ENCODE peak calls at places on chromosomes 1 and 21, in four cellular contexts. One of them, this sample, is unnamed.

GRCh38 chr1:82464362-82464931 is 663.7 kb downstream of the ADGRL2 start:
- DNase-seq in GM12878: no peak
- DNase-seq in HEK293T: peak; percentile 11
- DNase-seq in K562: no peak
- DNase-seq in this sample: no peak

GRCh38 chr1:151443846-151444790 is 15.2 kb downstream of the POGZ start:
- DNase-seq in GM12878: peak; percentile 38
- DNase-seq in HEK293T: peak; percentile 85
- DNase-seq in K562: peak; percentile 73
- DNase-seq in this sample: peak; percentile 69

GRCh38 chr1:61589382-61589765 is 135.6 kb downstream of the TM2D1 start:
- DNase-seq in GM12878: no peak
- DNase-seq in HEK293T: no peak
- DNase-seq in K562: no peak
- DNase-seq in this sample: no peak

GRCh38 chr1:30271401-30272287 is 451.7 kb downstream of the MATN1 start:
- DNase-seq in GM12878: no peak
- DNase-seq in HEK293T: no peak
- DNase-seq in K562: no peak
- DNase-seq in this sample: no peak

GRCh38 chr1:228095161-228095560 is 8.0 kb downstream of the C1orf35 start:
- DNase-seq in GM12878: no peak
- DNase-seq in HEK293T: no peak
- DNase-seq in K562: no peak
- DNase-seq in this sample: no peak

GRCh38 chr1:101284021-101284420 is 47.2 kb downstream of the S1PR1 start:
- DNase-seq in GM12878: no peak
- DNase-seq in HEK293T: no peak
- DNase-seq in K562: peak; percentile 24
- DNase-seq in this sample: no peak

GRCh38 chr21:15953551-15954116 is 223.9 kb downstream of the USP25 start:
- DNase-seq in GM12878: no peak
- DNase-seq in HEK293T: no peak
- DNase-seq in K562: no peak
- DNase-seq in this sample: no peak

GRCh38 chr1:217911908-217912307 is 280.8 kb downstream of the SPATA17 start:
- DNase-seq in GM12878: no peak
- DNase-seq in HEK293T: peak; percentile 25
- DNase-seq in K562: peak; percentile 4
- DNase-seq in this sample: no peak

GRCh38 chr21:39738566-39738965 is 6.4 kb upstream of the IGSF5 start:
- DNase-seq in GM12878: no peak
- DNase-seq in HEK293T: no peak
- DNase-seq in K562: no peak
- DNase-seq in this sample: no peak

GRCh38 chr1:191174298-191174697 is 696.6 kb upstream of the BRINP3 start:
- DNase-seq in GM12878: peak; percentile 58
- DNase-seq in HEK293T: no peak
- DNase-seq in K562: no peak
- DNase-seq in this sample: no peak

GRCh38 chr1:222136869-222137268 is 395.0 kb upstream of the DUSP10 start:
- DNase-seq in GM12878: no peak
- DNase-seq in HEK293T: no peak
- DNase-seq in K562: no peak
- DNase-seq in this sample: no peak

GRCh38 chr1:230542054-230542453 is 100.2 kb upstream of the COG2 start:
- DNase-seq in GM12878: no peak
- DNase-seq in HEK293T: no peak
- DNase-seq in K562: peak; percentile 14
- DNase-seq in this sample: no peak

GRCh38 chr1:110214454-110215404 is 4.6 kb downstream of the KCNC4 start:
- DNase-seq in GM12878: no peak
- DNase-seq in HEK293T: no peak
- DNase-seq in K562: no peak
- DNase-seq in this sample: peak; percentile 19

GRCh38 chr1:94215955-94216354 is 21.4 kb downstream of the ARHGAP29 start:
- DNase-seq in GM12878: no peak
- DNase-seq in HEK293T: no peak
- DNase-seq in K562: no peak
- DNase-seq in this sample: no peak

GRCh38 chr1:235313262-235313661 is 14.7 kb downstream of the ARID4B start:
- DNase-seq in GM12878: no peak
- DNase-seq in HEK293T: no peak
- DNase-seq in K562: no peak
- DNase-seq in this sample: no peak

GRCh38 chr1:11927866-11928592 is 1.8 kb upstream of the KIAA2013 start:
- DNase-seq in GM12878: no peak
- DNase-seq in HEK293T: no peak
- DNase-seq in K562: no peak
- DNase-seq in this sample: peak; percentile 82

GRCh38 chr1:109213824-109214693 is at the start of gene SARS1:
- DNase-seq in GM12878: peak; percentile 62
- DNase-seq in HEK293T: peak; percentile 99
- DNase-seq in K562: peak; percentile 96
- DNase-seq in this sample: peak; percentile 76

GRCh38 chr1:175116210-175116798 is 48.7 kb downstream of the TNN start:
- DNase-seq in GM12878: no peak
- DNase-seq in HEK293T: no peak
- DNase-seq in K562: no peak
- DNase-seq in this sample: no peak

GRCh38 chr1:183687546-183688279 is 34.6 kb upstream of the APOBEC4 start:
- DNase-seq in GM12878: no peak
- DNase-seq in HEK293T: no peak
- DNase-seq in K562: no peak
- DNase-seq in this sample: no peak

GRCh38 chr21:44466996-44467858 is 11.9 kb downstream of the LRRC3 start:
- DNase-seq in GM12878: no peak
- DNase-seq in HEK293T: no peak
- DNase-seq in K562: no peak
- DNase-seq in this sample: no peak

GRCh38 chr1:98221926-98222325 is 301.1 kb upstream of the DPYD start:
- DNase-seq in GM12878: no peak
- DNase-seq in HEK293T: no peak
- DNase-seq in K562: no peak
- DNase-seq in this sample: peak; percentile 1

GRCh38 chr1:6331543-6332246 is 61.9 kb downstream of the ACOT7 start:
- DNase-seq in GM12878: no peak
- DNase-seq in HEK293T: no peak
- DNase-seq in K562: no peak
- DNase-seq in this sample: no peak

GRCh38 chr1:200038987-200039848 is 11.7 kb downstream of the NR5A2 start:
- DNase-seq in GM12878: no peak
- DNase-seq in HEK293T: peak; percentile 65
- DNase-seq in K562: no peak
- DNase-seq in this sample: no peak

GRCh38 chr1:65946960-65947359 is 154.3 kb downstream of the PDE4B start:
- DNase-seq in GM12878: no peak
- DNase-seq in HEK293T: no peak
- DNase-seq in K562: no peak
- DNase-seq in this sample: no peak

GRCh38 chr1:67652800-67653199 is 32.2 kb upstream of the GADD45A start:
- DNase-seq in GM12878: no peak
- DNase-seq in HEK293T: no peak
- DNase-seq in K562: peak; percentile 18
- DNase-seq in this sample: no peak

GRCh38 chr1:165928075-165928731 is 100.8 kb downstream of the UCK2 start:
- DNase-seq in GM12878: no peak
- DNase-seq in HEK293T: peak; percentile 68
- DNase-seq in K562: peak; percentile 78
- DNase-seq in this sample: peak; percentile 43

GRCh38 chr1:40861227-40862003 is 748 bp downstream of the CITED4 start:
- DNase-seq in GM12878: no peak
- DNase-seq in HEK293T: no peak
- DNase-seq in K562: no peak
- DNase-seq in this sample: no peak

GRCh38 chr1:169288011-169288414 is 79.6 kb downstream of the NME7 start:
- DNase-seq in GM12878: no peak
- DNase-seq in HEK293T: no peak
- DNase-seq in K562: no peak
- DNase-seq in this sample: peak; percentile 2

GRCh38 chr1:186839077-186839400 is 10.3 kb downstream of the PLA2G4A start:
- DNase-seq in GM12878: no peak
- DNase-seq in HEK293T: no peak
- DNase-seq in K562: no peak
- DNase-seq in this sample: no peak

GRCh38 chr1:244246334-244246733 is 195.3 kb downstream of the ZBTB18 start:
- DNase-seq in GM12878: no peak
- DNase-seq in HEK293T: no peak
- DNase-seq in K562: no peak
- DNase-seq in this sample: no peak

GRCh38 chr1:47701283-47701682 is 263.4 kb downstream of the FOXD2 start:
- DNase-seq in GM12878: no peak
- DNase-seq in HEK293T: no peak
- DNase-seq in K562: no peak
- DNase-seq in this sample: no peak

GRCh38 chr1:20151906-20152598 is 12.9 kb downstream of the PLA2G2F start:
- DNase-seq in GM12878: no peak
- DNase-seq in HEK293T: peak; percentile 89
- DNase-seq in K562: peak; percentile 88
- DNase-seq in this sample: peak; percentile 60

GRCh38 chr1:244709076-244709475 is 56.1 kb downstream of the DESI2 start:
- DNase-seq in GM12878: no peak
- DNase-seq in HEK293T: no peak
- DNase-seq in K562: no peak
- DNase-seq in this sample: no peak

GRCh38 chr1:204343850-204344249 is 15.9 kb downstream of the PLEKHA6 start:
- DNase-seq in GM12878: no peak
- DNase-seq in HEK293T: no peak
- DNase-seq in K562: no peak
- DNase-seq in this sample: no peak

GRCh38 chr1:60960846-60961542 is 121.4 kb upstream of the NFIA start:
- DNase-seq in GM12878: no peak
- DNase-seq in HEK293T: no peak
- DNase-seq in K562: peak; percentile 71
- DNase-seq in this sample: no peak

GRCh38 chr1:52944566-52944965 is 17.5 kb downstream of the SCP2 start:
- DNase-seq in GM12878: no peak
- DNase-seq in HEK293T: no peak
- DNase-seq in K562: no peak
- DNase-seq in this sample: no peak

GRCh38 chr1:111738436-111739221 is 566 bp downstream of the INKA2 start:
- DNase-seq in GM12878: no peak
- DNase-seq in HEK293T: peak; percentile 61
- DNase-seq in K562: peak; percentile 32
- DNase-seq in this sample: peak; percentile 42

DNA sequence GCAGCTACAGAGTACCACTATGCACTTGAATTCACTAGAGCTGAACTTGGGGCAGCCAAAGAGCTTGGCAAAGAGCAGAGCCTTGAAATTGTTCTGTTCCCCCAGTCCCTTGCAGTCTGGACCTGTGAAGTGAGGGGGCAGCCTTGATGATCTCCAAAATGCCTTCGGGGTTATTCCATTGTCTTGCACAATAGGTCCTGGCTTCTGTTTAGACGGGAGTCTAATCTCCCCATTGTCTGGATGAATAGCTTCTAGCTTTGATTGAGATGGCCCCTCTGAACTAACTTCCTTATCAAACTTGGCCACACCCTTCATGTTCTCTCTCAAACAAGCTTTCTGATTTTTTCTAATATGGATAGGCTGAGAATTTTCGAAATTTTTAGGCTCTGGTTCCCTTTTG is 72.6 kb downstream of the PGM1 start:
- DNase-seq in GM12878: no peak
- DNase-seq in HEK293T: no peak
- DNase-seq in K562: no peak
- DNase-seq in this sample: no peak
- TF ChIP-seq SP1 in GM12878: no peak
- TF ChIP-seq SP1 in HEK293T: no peak
- TF ChIP-seq SP1 in K562: no peak
- TF ChIP-seq SP1 in this sample: no peak

DNA sequence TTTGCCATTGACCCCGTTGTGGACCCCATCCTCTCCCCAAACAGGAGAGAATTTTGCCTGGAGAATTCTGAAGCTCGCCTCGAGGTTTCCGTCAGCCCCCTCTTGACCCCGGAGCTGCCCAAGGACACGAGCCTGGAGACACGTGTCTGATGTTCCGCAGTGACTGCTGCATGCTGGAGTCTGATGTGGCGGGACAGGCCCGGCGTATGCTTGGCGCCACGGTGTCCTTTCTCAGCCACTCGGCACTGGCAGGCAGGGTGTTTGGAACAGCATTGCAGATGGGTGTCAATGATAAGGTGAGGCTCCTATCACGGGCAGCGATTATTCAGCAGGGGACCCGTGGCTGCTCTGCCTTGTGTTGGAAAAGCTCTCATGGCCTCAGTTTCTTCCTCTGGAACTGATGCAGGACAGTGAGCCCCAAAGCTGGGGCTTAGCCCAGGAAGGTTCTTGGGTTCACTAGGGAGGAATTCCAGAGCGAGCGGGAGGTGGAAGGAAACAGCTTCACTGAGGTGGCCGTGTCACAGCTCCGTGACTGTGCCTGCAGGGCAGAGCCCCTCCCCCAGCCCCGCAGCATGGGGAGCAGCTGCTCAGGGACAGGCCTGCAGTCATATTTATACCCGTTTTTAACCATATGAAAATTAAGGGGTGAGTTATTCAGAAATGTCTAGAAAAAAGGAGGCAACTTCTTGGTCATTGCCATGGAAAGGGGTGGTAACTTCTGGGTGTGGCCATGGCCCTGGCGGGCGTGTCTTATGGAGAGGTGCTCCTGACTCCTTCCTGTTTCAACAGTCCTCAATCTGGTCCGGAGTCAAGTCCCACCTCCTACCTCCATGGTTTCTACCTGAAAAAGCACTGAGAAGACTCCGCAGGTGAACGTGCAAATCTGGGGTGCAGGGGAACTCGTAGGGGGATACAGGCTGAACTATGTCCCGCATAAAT is 123.4 kb downstream of the SIK1 start:
- DNase-seq in GM12878: no peak
- DNase-seq in HEK293T: no peak
- DNase-seq in K562: no peak
- DNase-seq in this sample: no peak
- TF ChIP-seq FOXM1 in GM12878: no peak
- TF ChIP-seq FOXM1 in HEK293T: no peak
- TF ChIP-seq FOXM1 in K562: no peak
- TF ChIP-seq FOXM1 in this sample: no peak

GRCh38 chr1:39006287-39006686 is 15.2 kb downstream of the AKIRIN1 start:
- DNase-seq in GM12878: no peak
- DNase-seq in HEK293T: no peak
- DNase-seq in K562: no peak
- DNase-seq in this sample: no peak

GRCh38 chr1:39006726-39007645 is 15.9 kb downstream of the AKIRIN1 start:
- DNase-seq in GM12878: no peak
- DNase-seq in HEK293T: no peak
- DNase-seq in K562: no peak
- DNase-seq in this sample: no peak

GRCh38 chr1:39003464-39003752 is 12.3 kb downstream of the AKIRIN1 start:
- DNase-seq in GM12878: no peak
- DNase-seq in HEK293T: no peak
- DNase-seq in K562: no peak
- DNase-seq in this sample: no peak

GRCh38 chr1:39001516-39002389 is 10.7 kb downstream of the AKIRIN1 start:
- DNase-seq in GM12878: no peak
- DNase-seq in HEK293T: no peak
- DNase-seq in K562: no peak
- DNase-seq in this sample: no peak

GRCh38 chr1:39003787-39004186 is 12.7 kb downstream of the AKIRIN1 start:
- DNase-seq in GM12878: no peak
- DNase-seq in HEK293T: no peak
- DNase-seq in K562: no peak
- DNase-seq in this sample: no peak
- TF ChIP-seq SP1 in GM12878: no peak
- TF ChIP-seq SP1 in HEK293T: no peak
- TF ChIP-seq SP1 in K562: no peak
- TF ChIP-seq SP1 in this sample: no peak

GRCh38 chr1:119209943-119210342 is 69.5 kb upstream of the WARS2 start:
- DNase-seq in GM12878: no peak
- DNase-seq in HEK293T: no peak
- DNase-seq in K562: no peak
- DNase-seq in this sample: no peak
- TF ChIP-seq FOXM1 in GM12878: no peak
- TF ChIP-seq FOXM1 in HEK293T: no peak
- TF ChIP-seq FOXM1 in K562: no peak
- TF ChIP-seq FOXM1 in this sample: no peak